ENCODE peak calls at places on chromosomes 2 and 18, in six cellular contexts. C, X, J, D, U and O are unnamed samples.

GRCh38 chr18:27606851-27607250 is 421.7 kb upstream of the CHST9 start:
- DNase-seq in C (no peak), X (no peak), J (no peak), D (no peak), U (no peak), O (no peak)

GRCh38 chr18:8052237-8052701 is 485.2 kb downstream of the PTPRM start:
- DNase-seq in C (no peak), X (no peak), J (no peak), D (no peak), U (no peak), O (no peak)

GRCh38 chr2:96511851-96512250 is 6.7 kb upstream of the NEURL3 start:
- DNase-seq in C (no peak), X (no peak), J (no peak), D (no peak), U (no peak), O (no peak)

GRCh38 chr2:109185801-109186570 is 57.0 kb downstream of the SH3RF3 start:
- DNase-seq in C (no peak), X (no peak), J (no peak), D (peak; percentile 70), U (peak; percentile 78), O (peak; percentile 80)

GRCh38 chr2:119480184-119480583 is 44.1 kb downstream of the SCTR start:
- DNase-seq in C (no peak), X (no peak), J (no peak), D (no peak), U (no peak), O (no peak)

GRCh38 chr18:80023173-80023572 is 11.1 kb upstream of the RBFA start:
- DNase-seq in C (no peak), X (no peak), J (no peak), D (no peak), U (no peak), O (no peak)

GRCh38 chr2:1863861-1864260 is 119.5 kb upstream of the PXDN start:
- DNase-seq in C (no peak), X (no peak), J (no peak), D (no peak), U (no peak), O (no peak)

GRCh38 chr2:227462463-227462951 is 9.4 kb upstream of the AGFG1 start:
- DNase-seq in C (no peak), X (peak; percentile 75), J (no peak), D (no peak), U (no peak), O (no peak)

GRCh38 chr2:67895171-67895941 is 167.4 kb downstream of the C1D start:
- DNase-seq in C (no peak), X (no peak), J (no peak), D (peak; percentile 25), U (no peak), O (no peak)

GRCh38 chr2:37026050-37026449 is 58.1 kb downstream of the HEATR5B start:
- DNase-seq in C (no peak), X (no peak), J (no peak), D (no peak), U (no peak), O (no peak)

GRCh38 chr2:96470636-96471035 is 34.5 kb downstream of the NEURL3 start:
- DNase-seq in C (no peak), X (no peak), J (no peak), D (peak; percentile 68), U (no peak), O (no peak)

GRCh38 chr2:10520154-10520553 is 72.0 kb upstream of the ODC1 start:
- DNase-seq in C (no peak), X (no peak), J (no peak), D (no peak), U (no peak), O (no peak)

GRCh38 chr2:163407296-163407695 is 328.5 kb downstream of the FIGN start:
- DNase-seq in C (peak; percentile 5), X (no peak), J (peak; percentile 1), D (no peak), U (peak; percentile 6), O (no peak)

GRCh38 chr2:231099918-231100317 is 24.9 kb downstream of the HTR2B start:
- DNase-seq in C (no peak), X (no peak), J (no peak), D (no peak), U (no peak), O (no peak)

GRCh38 chr18:36273347-36273746 is 24.2 kb upstream of the FHOD3 start:
- DNase-seq in C (no peak), X (no peak), J (no peak), D (no peak), U (no peak), O (no peak)

GRCh38 chr2:189248116-189248515 is 68.6 kb upstream of the COL5A2 start:
- DNase-seq in C (no peak), X (no peak), J (no peak), D (no peak), U (no peak), O (no peak)

GRCh38 chr2:220991972-220992371 is 580.1 kb downstream of the EPHA4 start:
- DNase-seq in C (no peak), X (no peak), J (no peak), D (no peak), U (no peak), O (no peak)

GRCh38 chr2:29296585-29296984 is 181.4 kb downstream of the CLIP4 start:
- DNase-seq in C (no peak), X (no peak), J (no peak), D (no peak), U (no peak), O (no peak)

GRCh38 chr2:29290293-29291052 is 175.3 kb downstream of the CLIP4 start:
- DNase-seq in C (no peak), X (no peak), J (no peak), D (no peak), U (no peak), O (no peak)

GRCh38 chr2:29293830-29294438 is 178.7 kb downstream of the CLIP4 start:
- DNase-seq in C (no peak), X (peak; percentile 34), J (no peak), D (no peak), U (no peak), O (no peak)

GRCh38 chr2:29295843-29296242 is 180.6 kb downstream of the CLIP4 start:
- DNase-seq in C (no peak), X (peak; percentile 20), J (no peak), D (no peak), U (no peak), O (no peak)
- TF ChIP-seq CTCF in C (peak; percentile 49), X (no peak), J (peak; percentile 39), D (no peak), U (peak; percentile 24), O (peak; percentile 75)

DNA sequence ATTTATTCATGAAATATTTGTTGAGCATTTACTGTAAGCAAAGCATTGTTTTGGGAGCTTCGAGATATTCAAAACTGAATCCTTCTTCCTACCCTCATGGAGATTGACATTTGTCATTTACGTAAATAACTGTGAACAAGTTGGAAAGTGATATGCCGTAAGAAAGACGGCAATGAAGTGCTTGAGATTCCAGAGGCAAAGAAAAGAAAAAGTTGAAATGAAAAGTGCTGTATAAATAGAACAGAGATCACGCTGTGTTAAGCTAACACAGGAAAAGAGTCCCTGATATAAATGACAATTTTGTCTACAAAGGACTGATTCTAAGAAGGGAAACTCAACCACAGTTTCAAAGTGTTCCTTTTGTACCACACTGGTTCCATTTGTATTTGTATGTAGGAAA is 1.8 kb downstream of the CHRNA1 start:
- DNase-seq in C (no peak), X (no peak), J (no peak), D (no peak), U (no peak), O (no peak)
- H3K4me3 ChIP-seq in C (no peak overlapping the region), X (no peak overlapping the region), J (no peak overlapping the region), D (no peak overlapping the region), U (no peak overlapping the region), O (no peak overlapping the region)

GRCh38 chr2:98924038-98924437 is 12.0 kb downstream of the CRACDL start:
- DNase-seq in C (no peak), X (no peak), J (no peak), D (no peak), U (no peak), O (no peak)

GRCh38 chr2:98924910-98925309 is 11.1 kb downstream of the CRACDL start:
- DNase-seq in C (no peak), X (no peak), J (no peak), D (no peak), U (no peak), O (no peak)

GRCh38 chr2:98926601-98927000 is 9.4 kb downstream of the CRACDL start:
- DNase-seq in C (no peak), X (no peak), J (no peak), D (no peak), U (peak; percentile 62), O (no peak)

GRCh38 chr2:98921062-98921461 is 15.0 kb downstream of the CRACDL start:
- DNase-seq in C (no peak), X (no peak), J (no peak), D (no peak), U (no peak), O (no peak)

DNA sequence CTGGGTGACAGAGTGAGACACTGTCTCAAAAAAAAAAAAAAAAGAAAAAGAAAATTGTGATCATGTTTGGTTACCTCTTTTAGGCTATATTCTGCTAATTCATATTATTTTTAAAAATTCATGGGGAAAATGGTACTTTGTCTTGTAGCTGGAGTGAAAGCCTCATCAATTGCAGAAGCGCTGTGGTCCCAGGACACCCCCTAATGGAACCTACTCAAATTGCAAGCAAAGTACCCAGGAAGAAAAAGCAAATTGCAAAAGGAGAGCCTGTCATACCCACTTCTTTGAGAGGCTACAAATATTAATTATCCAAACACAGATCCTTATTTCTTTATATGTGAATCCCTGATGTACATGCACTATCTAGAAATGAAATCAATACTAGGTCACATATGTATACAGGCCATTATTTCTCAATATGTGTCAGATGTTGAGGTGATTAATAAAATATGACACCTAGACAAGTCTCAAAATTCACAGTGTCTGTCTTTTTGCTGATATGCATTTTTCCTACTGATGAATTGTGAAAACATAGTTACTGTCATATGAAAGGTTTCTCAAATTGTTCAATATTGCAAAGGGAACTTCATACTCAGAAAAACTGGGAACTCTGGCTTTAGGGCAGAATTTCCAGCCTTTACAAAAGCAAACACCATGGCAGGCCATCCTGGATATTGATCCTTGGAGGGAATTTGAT is 12.6 kb downstream of the CRACDL start:
- DNase-seq in C (no peak), X (no peak), J (no peak), D (no peak), U (no peak), O (no peak)
- TF ChIP-seq CTCF in C (no peak), X (peak; percentile 46), J (peak; percentile 27), D (no peak), U (no peak), O (peak; percentile 26)

DNA sequence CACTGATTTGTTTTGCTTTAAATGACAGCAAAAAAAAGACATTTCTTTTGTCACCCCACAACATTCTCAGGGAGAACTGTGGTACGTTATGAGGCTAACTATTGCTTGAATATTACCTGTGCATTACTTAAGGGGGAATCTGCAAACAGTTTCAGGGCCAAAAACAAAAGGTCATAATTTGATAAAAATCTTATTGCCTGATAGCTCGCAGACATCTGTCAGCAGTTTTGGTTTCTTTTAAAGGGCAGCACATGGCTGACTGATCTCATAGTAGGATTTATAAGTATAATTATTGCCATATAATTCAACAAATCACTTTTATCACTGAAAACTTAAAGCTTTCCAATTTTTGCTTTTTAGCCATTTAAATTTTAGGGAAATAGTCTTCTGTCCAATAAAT is 226.4 kb upstream of the VWC2L start:
- DNase-seq in C (no peak), X (no peak), J (no peak), D (no peak), U (no peak), O (no peak)
- H3K4me3 ChIP-seq in C (no peak overlapping the region), X (no peak overlapping the region), J (no peak overlapping the region), D (no peak overlapping the region), U (no peak overlapping the region), O (no peak overlapping the region)

GRCh38 chr2:239193925-239194687 is 206.7 kb downstream of the HDAC4 start:
- DNase-seq in C (no peak), X (no peak), J (no peak), D (no peak), U (no peak), O (no peak)
- TF ChIP-seq CTCF in C (no peak), X (no peak), J (no peak), D (no peak), U (no peak), O (no peak)